ENCODE peak calls at places on chromosomes 1 and 21, in four cellular contexts. W is colonic mucosa, U is astrocyte, T is K562. Z is an unnamed sample.

GRCh38 chr1:159009704-159010361 is at the start of gene IFI16:
- DNase-seq in W (peak), U (peak), T (peak), Z (peak)

GRCh38 chr1:115225993-115226700 is 111.9 kb downstream of the NGF start:
- DNase-seq in W (no peak), U (no peak), T (no peak), Z (no peak)

GRCh38 chr1:55519937-55520683 is 304.9 kb upstream of the USP24 start:
- DNase-seq in W (no peak), U (no peak), T (no peak), Z (peak)

GRCh38 chr1:6052543-6053205 is 7.0 kb downstream of the KCNAB2 start:
- DNase-seq in W (peak), U (peak), T (peak), Z (peak)

GRCh38 chr1:203465943-203466342 is 9.7 kb upstream of the PRELP start:
- DNase-seq in W (no peak), U (no peak), T (no peak), Z (no peak)

GRCh38 chr1:245798367-245798747 is 643.6 kb downstream of the KIF26B start:
- DNase-seq in W (no peak), U (peak), T (no peak), Z (no peak)

GRCh38 chr1:62732327-62732726 is 44.1 kb upstream of the DOCK7 start:
- DNase-seq in W (no peak), U (no peak), T (no peak), Z (no peak)

GRCh38 chr1:83775977-83776603 is 222.8 kb downstream of the TTLL7 start:
- DNase-seq in W (no peak), U (no peak), T (no peak), Z (no peak)

GRCh38 chr1:12196641-12197482 is 30.1 kb downstream of the TNFRSF1B start:
- DNase-seq in W (no peak), U (no peak), T (no peak), Z (no peak)

GRCh38 chr21:27129694-27130093 is 162.8 kb upstream of the ADAMTS5 start:
- DNase-seq in W (no peak), U (no peak), T (no peak), Z (no peak)

GRCh38 chr1:159951016-159951415 is 3.0 kb downstream of the SLAMF9 start:
- DNase-seq in W (no peak), U (no peak), T (no peak), Z (no peak)

GRCh38 chr1:58664881-58665280 is 35.0 kb downstream of the MYSM1 start:
- DNase-seq in W (no peak), U (no peak), T (no peak), Z (no peak)

GRCh38 chr1:241985787-241986186 is 13.1 kb downstream of the MAP1LC3C start:
- DNase-seq in W (peak), U (no peak), T (peak), Z (peak)

GRCh38 chr1:80893140-80893539 is 907.6 kb upstream of the ADGRL2 start:
- DNase-seq in W (no peak), U (no peak), T (no peak), Z (peak)

GRCh38 chr1:154463512-154463990 is 38.5 kb upstream of the TDRD10 start:
- DNase-seq in W (peak), U (no peak), T (no peak), Z (no peak)

GRCh38 chr1:163771637-163772036 is 449.9 kb downstream of the NUF2 start:
- DNase-seq in W (no peak), U (no peak), T (no peak), Z (no peak)

GRCh38 chr1:38804062-38804886 is 55.3 kb downstream of the RRAGC start:
- DNase-seq in W (no peak), U (no peak), T (no peak), Z (no peak)

GRCh38 chr1:86914998-86915736 is 732 bp downstream of the HS2ST1 start:
- DNase-seq in W (peak), U (peak), T (peak), Z (peak)

GRCh38 chr1:212359794-212360479 is 54.7 kb downstream of the PACC1 start:
- DNase-seq in W (no peak), U (no peak), T (no peak), Z (no peak)

GRCh38 chr1:112793631-112794565 is 78.8 kb upstream of the PPM1J start:
- DNase-seq in W (no peak), U (peak), T (no peak), Z (peak)

GRCh38 chr1:167922023-167922422 is 8.1 kb upstream of the ADCY10 start:
- DNase-seq in W (no peak), U (peak), T (no peak), Z (peak)

GRCh38 chr1:2382621-2383361 is 8.6 kb downstream of the MORN1 start:
- DNase-seq in W (peak), U (no peak), T (peak), Z (no peak)

GRCh38 chr1:47406966-47407365 is 9.1 kb upstream of the FOXE3 start:
- DNase-seq in W (no peak), U (no peak), T (no peak), Z (no peak)

GRCh38 chr1:232766224-232766890 is 38.9 kb upstream of the MAP10 start:
- DNase-seq in W (peak), U (peak), T (no peak), Z (no peak)

GRCh38 chr1:202694354-202694753 is 15.9 kb downstream of the SYT2 start:
- DNase-seq in W (no peak), U (no peak), T (no peak), Z (no peak)

GRCh38 chr1:71677024-71677423 is 596.2 kb upstream of the ZRANB2 start:
- DNase-seq in W (no peak), U (no peak), T (no peak), Z (no peak)

GRCh38 chr21:44089001-44089911 is 17.9 kb upstream of the PWP2 start:
- DNase-seq in W (peak), U (no peak), T (no peak), Z (no peak)

GRCh38 chr21:33388188-33388587 is 15.0 kb upstream of the IFNGR2 start:
- DNase-seq in W (no peak), U (no peak), T (no peak), Z (no peak)

GRCh38 chr1:84370831-84371394 is 27.4 kb upstream of the DNASE2B start:
- DNase-seq in W (no peak), U (peak), T (no peak), Z (no peak)

GRCh38 chr21:36692125-36692843 is 6.6 kb upstream of the SIM2 start:
- DNase-seq in W (no peak), U (no peak), T (no peak), Z (no peak)

GRCh38 chr21:43194303-43195130 is 25.7 kb downstream of the CRYAA start:
- DNase-seq in W (peak), U (no peak), T (no peak), Z (no peak)

GRCh38 chr1:245283001-245283400 is 128.2 kb downstream of the KIF26B start:
- DNase-seq in W (no peak), U (no peak), T (no peak), Z (no peak)

GRCh38 chr1:9065213-9065751 is 4.2 kb downstream of the SLC2A5 start:
- DNase-seq in W (no peak), U (no peak), T (no peak), Z (no peak)

GRCh38 chr1:9069324-9070100 is at the start of gene SLC2A5:
- DNase-seq in W (peak), U (no peak), T (no peak), Z (peak)

GRCh38 chr1:9068971-9069323 is 488 bp downstream of the SLC2A5 start:
- DNase-seq in W (no peak), U (no peak), T (no peak), Z (peak)

GRCh38 chr1:9070421-9071015 is 1.1 kb upstream of the SLC2A5 start:
- DNase-seq in W (no peak), U (no peak), T (no peak), Z (no peak)

GRCh38 chr1:9066945-9067807 is 2.3 kb downstream of the SLC2A5 start:
- DNase-seq in W (no peak), U (peak), T (peak), Z (peak)
- TF ChIP-seq CTCF in W (no peak), U (no peak), T (no peak), Z (no peak)

GRCh38 chr1:10888791-10889627 is 92.6 kb upstream of the CASZ1 start:
- DNase-seq in W (no peak), U (no peak), T (no peak), Z (no peak)
- H3K4me3 ChIP-seq in W (no peak), U (no peak), T (no peak), Z (no peak)

GRCh38 chr1:44924835-44925464 is 61.4 kb downstream of the EIF2B3 start:
- DNase-seq in W (no peak), U (peak), T (no peak), Z (peak)
- TF ChIP-seq CTCF in W (peak), U (peak), T (peak), Z (peak)

GRCh38 chr1:35714921-35715567 is 3.6 kb downstream of the C1orf216 start:
- DNase-seq in W (no peak), U (no peak), T (no peak), Z (no peak)
- H3K4me3 ChIP-seq in W (no peak), U (no peak), T (no peak), Z (peak)

GRCh38 chr1:82177190-82177589 is 376.5 kb downstream of the ADGRL2 start:
- DNase-seq in W (no peak), U (peak), T (no peak), Z (peak)

GRCh38 chr1:82171955-82172354 is 371.2 kb downstream of the ADGRL2 start:
- DNase-seq in W (no peak), U (no peak), T (no peak), Z (no peak)
- TF ChIP-seq CTCF in W (no peak), U (no peak), T (no peak), Z (no peak)

DNA sequence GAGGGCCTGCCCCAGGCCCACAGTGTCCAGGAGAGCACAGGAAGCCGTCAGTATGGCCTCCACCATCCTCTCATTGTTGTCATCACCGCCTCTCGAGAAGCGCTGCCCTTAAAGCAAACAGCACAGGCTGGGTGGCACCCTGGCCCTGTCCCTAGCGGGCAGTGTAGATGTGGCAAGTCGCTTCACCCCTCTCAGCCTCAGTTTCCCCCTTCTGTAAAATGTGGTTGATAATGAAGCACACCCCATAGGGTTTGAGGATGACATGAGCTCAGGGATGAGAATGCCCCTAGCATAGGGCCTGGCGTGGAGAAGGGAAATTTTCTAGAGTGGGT is 13.4 kb downstream of the PLA2G2F start:
- DNase-seq in W (no peak), U (no peak), T (no peak), Z (no peak)
- H3K4me3 ChIP-seq in W (no peak), U (no peak), T (no peak), Z (no peak)

DNA sequence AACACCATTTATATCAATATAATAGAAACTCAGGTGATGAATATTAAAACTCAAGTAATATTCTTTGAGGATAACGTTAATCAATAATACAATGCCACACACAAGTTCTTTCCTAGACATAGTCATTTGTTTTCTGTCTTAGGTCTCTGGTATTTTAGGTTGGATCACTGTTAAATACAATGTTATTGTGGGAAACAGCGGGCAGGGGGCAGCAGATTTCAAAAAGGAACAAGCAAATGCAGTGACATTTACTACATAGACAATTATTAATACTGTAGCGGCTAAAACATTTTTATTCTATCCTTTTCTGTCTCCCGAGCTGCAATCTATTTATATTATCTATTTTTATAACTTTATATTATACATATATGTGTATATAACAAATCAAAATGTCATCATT is 186.4 kb upstream of the ZNHIT6 start:
- DNase-seq in W (no peak), U (peak), T (peak), Z (peak)
- TF ChIP-seq CTCF in W (peak), U (peak), T (no peak), Z (peak)

Z was measured in fibroblast of the aortic adventitia.